ENCODE peak calls at places on chromosome X, in seven cellular contexts. O is kidney epithelial cell, G is heart left ventricle, A is HL-60, J is AG09309, W is testis, L is osteoblast. X is an unnamed sample.

GRCh38 chrX:50812995-50813842 is 775 bp downstream of the SHROOM4 start:
- DNase-seq in W (peak), G (peak), O (no peak), A (peak), L (peak), J (no peak), X (peak)

GRCh38 chrX:13014111-13015094 is 30.0 kb downstream of the FAM9C start:
- DNase-seq in O (no peak), J (no peak), A (no peak), L (peak), W (no peak), G (no peak), X (peak)

GRCh38 chrX:95063554-95063953 is 1389.5 kb downstream of the FAM133A start:
- DNase-seq in J (no peak), G (no peak), W (no peak), A (no peak), L (no peak), O (no peak), X (no peak)

GRCh38 chrX:138986866-138987265 is 275.3 kb upstream of the FGF13 start:
- DNase-seq in O (peak), L (no peak), W (no peak), A (no peak), G (no peak), J (no peak), X (peak)

GRCh38 chrX:49257074-49257790 is 7.3 kb downstream of the FOXP3 start:
- DNase-seq in J (no peak), G (no peak), A (no peak), W (no peak), L (peak), O (no peak), X (no peak)

GRCh38 chrX:130108647-130109428 is 1.5 kb downstream of the ELF4 start:
- DNase-seq in O (no peak), J (no peak), A (peak), G (no peak), L (peak), W (no peak), X (peak)

GRCh38 chrX:7132335-7133035 is 15.0 kb upstream of the STS start:
- DNase-seq in L (peak), W (peak), O (peak), G (no peak), J (peak), A (peak), X (peak)

GRCh38 chrX:44675364-44676024 is 132.8 kb upstream of the FUNDC1 start:
- DNase-seq in A (no peak), L (peak), G (peak), W (peak), J (peak), O (peak), X (peak)

GRCh38 chrX:41705680-41706374 is 17.1 kb downstream of the GPR34 start:
- DNase-seq in A (peak), O (no peak), G (no peak), W (no peak), J (no peak), L (no peak), X (no peak)

GRCh38 chrX:13048265-13048664 is 3.8 kb upstream of the FAM9C start:
- DNase-seq in L (peak), O (no peak), W (no peak), G (no peak), J (no peak), A (no peak), X (peak)

GRCh38 chrX:10615931-10616780 is 4.2 kb downstream of the MID1 start:
- DNase-seq in J (no peak), L (no peak), G (peak), W (peak), O (no peak), A (peak), X (peak)

GRCh38 chrX:71911023-71911730 is 532 bp downstream of the NHSL2 start:
- DNase-seq in W (peak), O (no peak), J (no peak), G (peak), L (no peak), A (no peak), X (peak)

GRCh38 chrX:29295987-29296680 is 708.9 kb downstream of the IL1RAPL1 start:
- DNase-seq in J (no peak), W (no peak), O (no peak), A (no peak), L (no peak), G (no peak), X (peak)

GRCh38 chrX:53081925-53082772 is at the start of gene TSPYL2:
- DNase-seq in G (peak), O (peak), L (peak), A (peak), J (peak), W (peak), X (peak)

GRCh38 chrX:16476692-16477091 is 173.3 kb upstream of the S100G start:
- DNase-seq in A (no peak), L (no peak), G (no peak), J (no peak), O (no peak), W (no peak), X (no peak)

GRCh38 chrX:23668335-23668734 is 1.0 kb downstream of the PRDX4 start:
- DNase-seq in A (no peak), L (no peak), J (no peak), O (no peak), G (no peak), W (no peak), X (peak)

GRCh38 chrX:22818061-22818460 is 181.7 kb upstream of the DDX53 start:
- DNase-seq in A (no peak), G (no peak), W (no peak), O (no peak), L (no peak), J (no peak), X (no peak)

GRCh38 chrX:120120223-120120622 is 4.5 kb upstream of the RHOXF1 start:
- DNase-seq in G (no peak), L (peak), J (no peak), A (no peak), O (no peak), W (no peak), X (no peak)

GRCh38 chrX:115968436-115969252 is 201.9 kb upstream of the AGTR2 start:
- DNase-seq in G (peak), A (no peak), O (peak), J (no peak), W (peak), L (no peak), X (peak)
- TF ChIP-seq CTCF in G (no peak), A (no peak), O (no peak), J (no peak), W (peak), L (no peak), X (peak)

DNA sequence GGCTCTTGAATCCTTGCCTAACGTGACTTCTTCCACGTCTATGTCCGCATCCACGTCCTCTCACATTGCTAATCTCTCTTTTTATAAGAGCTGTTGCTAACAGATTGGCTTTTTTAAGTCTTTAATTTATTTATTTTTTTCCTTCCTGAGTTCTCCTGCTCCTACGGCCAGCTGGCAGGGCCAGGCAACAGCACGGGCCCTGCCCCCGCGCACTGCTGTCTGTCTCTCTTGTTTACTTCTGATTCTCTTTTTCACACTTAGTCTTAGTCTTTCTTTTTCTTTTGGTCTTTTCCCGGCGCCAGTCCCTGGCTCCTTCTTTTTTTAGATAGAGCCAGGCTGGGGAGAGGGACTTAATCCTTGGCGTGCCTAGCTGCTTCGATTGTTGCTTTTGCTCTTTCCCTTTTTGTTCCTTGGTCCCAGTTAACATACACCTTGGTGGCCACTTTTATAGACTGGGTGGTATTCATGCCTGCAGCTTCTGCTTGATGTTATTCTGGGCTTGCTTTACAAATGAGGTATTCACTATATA is 53.2 kb upstream of the RBMX start:
- DNase-seq in W (no peak), O (no peak), A (no peak), J (no peak), L (no peak), G (no peak), X (no peak)
- H3K4me3 ChIP-seq in W (no peak), O (no peak), A (no peak), J (no peak), L (no peak), G (no peak), X (no peak)

GRCh38 chrX:110268395-110268794 is 49.5 kb downstream of the AMMECR1 start:
- DNase-seq in O (no peak), A (no peak), J (no peak), G (no peak), W (no peak), L (no peak), X (no peak)

GRCh38 chrX:110267874-110268273 is 50.0 kb downstream of the AMMECR1 start:
- DNase-seq in J (no peak), O (no peak), W (no peak), L (no peak), G (no peak), A (no peak), X (no peak)

GRCh38 chrX:110265624-110266023 is 52.3 kb downstream of the AMMECR1 start:
- DNase-seq in G (no peak), J (no peak), A (no peak), O (no peak), W (no peak), L (no peak), X (no peak)

DNA sequence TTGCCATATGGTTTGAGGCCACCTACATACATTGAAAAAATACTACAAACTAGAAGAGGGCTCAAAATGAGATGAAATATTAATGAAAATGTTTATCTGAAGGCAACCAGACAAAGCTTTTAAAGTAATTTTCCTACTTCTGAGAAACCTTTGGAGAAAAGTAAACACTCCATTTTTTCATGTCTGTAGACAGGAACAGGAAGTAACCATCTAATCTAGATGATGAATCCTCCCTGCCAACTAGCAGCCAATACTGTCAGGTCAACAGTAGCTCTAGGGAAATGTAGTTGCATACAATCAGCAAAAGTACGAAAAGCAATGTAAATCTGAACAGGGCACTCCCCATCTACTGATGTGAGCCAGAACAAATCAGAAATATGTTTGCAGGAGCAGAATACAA is 49.0 kb downstream of the AMMECR1 start:
- DNase-seq in L (no peak), G (no peak), W (no peak), J (no peak), O (no peak), A (no peak), X (no peak)
- TF ChIP-seq CTCF in L (no peak), G (no peak), W (no peak), J (no peak), O (no peak), A (no peak), X (no peak)

GRCh38 chrX:57286507-57287251 is at the start of gene FAAH2:
- DNase-seq in L (no peak), G (no peak), A (peak), W (peak), O (peak), J (no peak), X (peak)
- H3K4me3 ChIP-seq in L (no peak), G (no peak), A (no peak), W (peak), O (peak), J (no peak), X (peak)

GRCh38 chrX:148552775-148553174 is 52.4 kb downstream of the AFF2 start:
- DNase-seq in O (no peak), W (no peak), J (no peak), G (no peak), L (no peak), A (no peak), X (peak)
- TF ChIP-seq CTCF in O (peak), W (peak), J (peak), G (no peak), L (peak), A (no peak), X (peak)

GRCh38 chrX:5646818-5647217 is 581.8 kb downstream of the NLGN4X start:
- DNase-seq in O (no peak), A (no peak), L (no peak), W (no peak), G (no peak), J (no peak), X (no peak)

GRCh38 chrX:5650904-5651303 is 577.8 kb downstream of the NLGN4X start:
- DNase-seq in A (no peak), J (no peak), L (no peak), O (no peak), G (no peak), W (no peak), X (no peak)

GRCh38 chrX:5644786-5645185 is 583.9 kb downstream of the NLGN4X start:
- DNase-seq in O (no peak), G (no peak), L (no peak), W (no peak), A (no peak), J (no peak), X (no peak)

GRCh38 chrX:5648941-5649568 is 579.6 kb downstream of the NLGN4X start:
- DNase-seq in A (no peak), J (no peak), O (no peak), W (no peak), G (no peak), L (no peak), X (no peak)
- H3K4me3 ChIP-seq in A (no peak), J (no peak), O (no peak), W (no peak), G (no peak), L (no peak), X (no peak)

X was measured in epithelial cell of esophagus.